ENCODE peak calls at places on chromosomes 16 and 17, in six cellular contexts. E, T, Q, H, W and S are unnamed samples.
A peak's percentile ranks its signal among the peaks of the same experiment; 100 is the strongest.

GRCh38 chr17:80605326-80606066 is 60.9 kb downstream of the RPTOR start:
- DNase-seq in H (no peak), W (peak; percentile 26), E (peak; percentile 44), T (no peak), Q (no peak), S (no peak)

GRCh38 chr17:46159686-46160085 is 33.5 kb downstream of the KANSL1 start:
- DNase-seq in W (peak; percentile 37), E (peak; percentile 87), Q (no peak), H (no peak), T (peak; percentile 64), S (no peak)

GRCh38 chr17:69672924-69673323 is 258.4 kb downstream of the MAP2K6 start:
- DNase-seq in E (peak; percentile 87), Q (no peak), T (peak; percentile 64), H (no peak), W (peak; percentile 94), S (no peak)

GRCh38 chr17:56121661-56122060 is 31.6 kb upstream of the ANKFN1 start:
- DNase-seq in H (no peak), W (no peak), Q (no peak), T (no peak), E (no peak), S (no peak)

GRCh38 chr17:72765357-72766153 is 326.9 kb downstream of the SLC39A11 start:
- DNase-seq in Q (no peak), W (no peak), E (no peak), T (no peak), H (no peak), S (no peak)

GRCh38 chr17:4708436-4708835 is 2.0 kb upstream of the ARRB2 start:
- DNase-seq in H (peak; percentile 64), W (peak; percentile 36), E (no peak), T (peak; percentile 19), Q (no peak), S (peak; percentile 74)

GRCh38 chr17:38916771-38917170 is 8.6 kb upstream of the LASP1NB start:
- DNase-seq in E (no peak), T (no peak), H (no peak), Q (no peak), W (no peak), S (no peak)

GRCh38 chr16:19882186-19882585 is 2.5 kb downstream of the GPRC5B start:
- DNase-seq in H (peak; percentile 62), T (no peak), E (no peak), W (no peak), Q (no peak), S (peak; percentile 76)

GRCh38 chr17:49497147-49498036 is 2.3 kb downstream of the NGFR start:
- DNase-seq in H (peak; percentile 81), W (peak; percentile 41), Q (peak; percentile 71), T (peak; percentile 56), E (peak; percentile 22), S (peak; percentile 87)

GRCh38 chr16:74759564-74759963 is 15.1 kb downstream of the FA2H start:
- DNase-seq in W (no peak), Q (no peak), E (no peak), H (no peak), T (no peak), S (no peak)

GRCh38 chr16:86751081-86752030 is 173.0 kb downstream of the FOXL1 start:
- DNase-seq in H (no peak), Q (no peak), T (peak; percentile 81), E (peak; percentile 87), W (no peak), S (no peak)

GRCh38 chr16:14335297-14335696 is 264.2 kb downstream of the MRTFB start:
- DNase-seq in Q (no peak), H (no peak), T (no peak), E (no peak), W (no peak), S (no peak)

GRCh38 chr16:47377156-47377555 is 83.7 kb downstream of the ITFG1 start:
- DNase-seq in H (no peak), Q (no peak), T (peak; percentile 75), W (peak; percentile 85), E (peak; percentile 82), S (no peak)

GRCh38 chr16:65833171-65833871 is 533.2 kb upstream of the CDH5 start:
- DNase-seq in Q (no peak), E (peak; percentile 84), T (peak; percentile 86), W (peak; percentile 2), H (no peak), S (no peak)

GRCh38 chr17:8606415-8606814 is 24.1 kb downstream of the MYH10 start:
- DNase-seq in W (no peak), H (no peak), E (no peak), Q (no peak), T (peak; percentile 18), S (no peak)

GRCh38 chr17:83189673-83190385 is 110.4 kb downstream of the METRNL start:
- DNase-seq in H (peak; percentile 14), T (peak; percentile 52), E (peak; percentile 90), W (no peak), Q (no peak), S (no peak)

GRCh38 chr16:74936902-74937560 is 47.9 kb downstream of the WDR59 start:
- DNase-seq in Q (no peak), T (peak; percentile 82), H (no peak), E (peak; percentile 95), W (peak; percentile 21), S (no peak)

GRCh38 chr17:80071116-80071980 is 30.0 kb upstream of the GAA start:
- DNase-seq in E (peak; percentile 40), Q (no peak), W (no peak), T (no peak), H (no peak), S (no peak)

GRCh38 chr17:51032850-51033249 is 87.8 kb downstream of the SPAG9 start:
- DNase-seq in Q (no peak), W (no peak), T (no peak), H (no peak), E (peak; percentile 64), S (no peak)

GRCh38 chr17:51034800-51035199 is 85.9 kb downstream of the SPAG9 start:
- DNase-seq in E (no peak), W (no peak), T (no peak), H (no peak), Q (no peak), S (no peak)

GRCh38 chr17:51029568-51030463 is 90.9 kb downstream of the SPAG9 start:
- DNase-seq in T (peak; percentile 71), H (no peak), W (no peak), E (peak; percentile 54), Q (no peak), S (no peak)

GRCh38 chr17:51036084-51036483 is 84.6 kb downstream of the SPAG9 start:
- DNase-seq in Q (no peak), T (no peak), E (no peak), W (no peak), H (no peak), S (no peak)

GRCh38 chr17:51035436-51035835 is 85.2 kb downstream of the SPAG9 start:
- DNase-seq in Q (peak; percentile 39), W (no peak), E (peak; percentile 91), T (peak; percentile 85), H (no peak), S (no peak)
- H2AK5ac ChIP-seq in Q (no peak overlapping the region), W (no peak overlapping the region), E (no peak overlapping the region), T (no peak overlapping the region), H (no peak overlapping the region), S (no peak overlapping the region)

GRCh38 chr17:44065668-44066203 is 735 bp downstream of the LSM12 start:
- DNase-seq in E (no peak), W (peak; percentile 25), T (peak; percentile 50), Q (no peak), H (no peak), S (no peak)
- H3K14ac ChIP-seq in E (peak overlapping the region; percentile 94), W (peak overlapping the region; percentile 80), T (no peak overlapping the region), Q (peak overlapping the region; percentile 82), H (peak overlapping the region; percentile 98), S (peak overlapping the region; percentile 97)

GRCh38 chr16:67935096-67935401 is 1.6 kb downstream of the PSMB10 start:
- DNase-seq in T (no peak), Q (no peak), W (no peak), E (no peak), H (no peak), S (no peak)
- H2AK5ac ChIP-seq in T (no peak overlapping the region), Q (peak overlapping the region; percentile 32), W (no peak overlapping the region), E (peak overlapping the region; percentile 97), H (no peak overlapping the region), S (no peak overlapping the region)

DNA sequence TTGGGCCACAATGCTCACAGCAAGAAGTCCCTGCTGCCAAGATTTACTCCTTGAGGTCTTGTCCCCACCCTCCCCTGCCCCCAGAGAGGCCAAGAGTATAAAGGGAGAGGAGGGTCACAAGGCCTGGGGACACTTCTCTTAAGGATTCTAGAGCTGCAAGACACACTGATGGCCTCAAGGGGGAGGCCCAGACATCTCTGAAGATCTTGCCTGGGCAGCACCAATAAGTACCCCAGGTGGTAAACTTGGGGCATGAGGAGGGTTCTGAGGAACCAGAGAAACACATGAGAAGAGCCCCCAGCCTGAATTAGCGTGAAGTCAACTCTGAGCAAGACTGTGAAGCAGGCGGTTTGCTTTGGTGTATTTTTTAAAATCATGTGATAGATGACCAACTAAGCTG is 26.8 kb upstream of the MTMR4 start:
- DNase-seq in E (no peak), Q (no peak), T (peak; percentile 13), H (no peak), W (peak; percentile 25), S (peak; percentile 80)
- H3K14ac ChIP-seq in E (no peak overlapping the region), Q (no peak overlapping the region), T (no peak overlapping the region), H (no peak overlapping the region), W (no peak overlapping the region), S (no peak overlapping the region)

GRCh38 chr17:32303861-32304288 is 38.1 kb downstream of the C17orf75 start:
- DNase-seq in W (no peak), T (no peak), E (no peak), H (no peak), Q (no peak), S (no peak)
- H2AK5ac ChIP-seq in W (no peak overlapping the region), T (no peak overlapping the region), E (no peak overlapping the region), H (peak overlapping the region; percentile 11), Q (no peak overlapping the region), S (no peak overlapping the region)

DNA sequence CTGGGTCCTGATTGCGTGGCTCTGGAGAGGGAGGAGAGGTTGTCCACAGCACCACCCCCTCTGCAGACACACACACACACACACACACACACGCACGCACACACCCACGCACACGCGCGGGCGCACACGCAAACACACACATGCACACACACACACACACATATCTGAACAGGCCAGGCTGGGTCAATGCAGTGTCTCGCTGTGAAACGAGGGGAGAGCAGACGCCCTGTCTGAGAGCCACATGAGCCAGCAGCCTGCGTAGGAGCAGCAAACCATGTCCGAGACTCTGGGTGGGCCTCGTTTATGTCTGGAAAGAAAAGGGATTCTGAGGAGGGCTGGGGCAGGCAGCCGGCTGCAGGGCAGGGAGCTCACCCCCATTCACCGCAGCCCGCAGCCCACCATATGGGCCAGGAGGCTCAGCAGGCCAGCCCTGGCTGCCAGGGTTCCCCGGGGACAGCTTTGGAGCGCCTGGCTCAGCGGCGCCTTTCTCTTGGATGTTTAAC is 93.3 kb upstream of the TNRC6C start:
- DNase-seq in W (no peak), H (no peak), Q (no peak), T (no peak), E (no peak), S (no peak)
- H3K14ac ChIP-seq in W (no peak overlapping the region), H (no peak overlapping the region), Q (peak overlapping the region; percentile 95), T (no peak overlapping the region), E (no peak overlapping the region), S (no peak overlapping the region)